ENCODE peak calls at places on chromosomes 4 and X, in four cellular contexts. One of them, this sample, is unnamed.

GRCh38 chr4:174592985-174593335 is 70.7 kb upstream of the HPGD start:
- DNase-seq in hepatocyte: peak; percentile 7
- DNase-seq in ovary: no peak
- DNase-seq in colonic mucosa: no peak
- DNase-seq in this sample: no peak

GRCh38 chr4:3313556-3314228 is 20.9 kb downstream of the RGS12 start:
- DNase-seq in hepatocyte: no peak
- DNase-seq in ovary: no peak
- DNase-seq in colonic mucosa: no peak
- DNase-seq in this sample: peak; percentile 43

GRCh38 chrX:49999048-49999447 is 76.7 kb downstream of the CLCN5 start:
- DNase-seq in colonic mucosa: no peak
- DNase-seq in hepatocyte: no peak
- DNase-seq in ovary: no peak
- DNase-seq in this sample: no peak

GRCh38 chr4:40844261-40844660 is 94.5 kb downstream of the NSUN7 start:
- DNase-seq in hepatocyte: no peak
- DNase-seq in colonic mucosa: no peak
- DNase-seq in ovary: no peak
- DNase-seq in this sample: no peak

GRCh38 chr4:54063224-54063623 is 1.2 kb downstream of the CHIC2 start:
- DNase-seq in hepatocyte: no peak
- DNase-seq in ovary: no peak
- DNase-seq in colonic mucosa: no peak
- DNase-seq in this sample: no peak

GRCh38 chrX:138484451-138484850 is 227.1 kb downstream of the FGF13 start:
- DNase-seq in ovary: no peak
- DNase-seq in hepatocyte: no peak
- DNase-seq in colonic mucosa: no peak
- DNase-seq in this sample: no peak

GRCh38 chrX:42530027-42530426 is 247.9 kb downstream of the PPP1R2C start:
- DNase-seq in ovary: no peak
- DNase-seq in colonic mucosa: no peak
- DNase-seq in hepatocyte: peak; percentile 38
- DNase-seq in this sample: no peak

GRCh38 chrX:56994375-56995270 is 718 bp downstream of the SPIN3 start:
- DNase-seq in hepatocyte: no peak
- DNase-seq in colonic mucosa: no peak
- DNase-seq in ovary: peak; percentile 36
- DNase-seq in this sample: no peak

GRCh38 chrX:37918703-37919102 is 71.3 kb upstream of the DYNLT3 start:
- DNase-seq in colonic mucosa: no peak
- DNase-seq in ovary: no peak
- DNase-seq in hepatocyte: no peak
- DNase-seq in this sample: no peak

GRCh38 chr4:56979674-56980073 is 978 bp downstream of the POLR2B start:
- DNase-seq in ovary: no peak
- DNase-seq in colonic mucosa: peak; percentile 40
- DNase-seq in hepatocyte: peak; percentile 48
- DNase-seq in this sample: no peak

GRCh38 chr4:113419631-113420030 is 341.9 kb downstream of the CAMK2D start:
- DNase-seq in hepatocyte: no peak
- DNase-seq in ovary: no peak
- DNase-seq in colonic mucosa: no peak
- DNase-seq in this sample: no peak

GRCh38 chrX:40780123-40780522 is 44.8 kb upstream of the MED14 start:
- DNase-seq in colonic mucosa: no peak
- DNase-seq in ovary: no peak
- DNase-seq in hepatocyte: no peak
- DNase-seq in this sample: no peak

GRCh38 chrX:129594781-129595180 is 54.7 kb downstream of the OCRL start:
- DNase-seq in hepatocyte: no peak
- DNase-seq in colonic mucosa: no peak
- DNase-seq in ovary: no peak
- DNase-seq in this sample: no peak

GRCh38 chr4:121873604-121874003 is 3.3 kb upstream of the BBS7 start:
- DNase-seq in colonic mucosa: no peak
- DNase-seq in ovary: no peak
- DNase-seq in hepatocyte: no peak
- DNase-seq in this sample: no peak

GRCh38 chr4:127776620-127777019 is 5.5 kb upstream of the HSPA4L start:
- DNase-seq in ovary: no peak
- DNase-seq in colonic mucosa: no peak
- DNase-seq in hepatocyte: no peak
- DNase-seq in this sample: no peak

GRCh38 chr4:125444166-125444565 is 129.4 kb downstream of the FAT4 start:
- DNase-seq in ovary: no peak
- DNase-seq in hepatocyte: no peak
- DNase-seq in colonic mucosa: no peak
- DNase-seq in this sample: no peak

GRCh38 chr4:7988437-7988836 is 48.8 kb upstream of the AFAP1 start:
- DNase-seq in hepatocyte: no peak
- DNase-seq in colonic mucosa: no peak
- DNase-seq in ovary: no peak
- DNase-seq in this sample: no peak

GRCh38 chr4:2401610-2401983 is 16.8 kb downstream of the ZFYVE28 start:
- DNase-seq in hepatocyte: no peak
- DNase-seq in ovary: no peak
- DNase-seq in colonic mucosa: no peak
- DNase-seq in this sample: no peak

GRCh38 chr4:156594619-156595018 is 377.0 kb downstream of the PDGFC start:
- DNase-seq in hepatocyte: peak; percentile 15
- DNase-seq in colonic mucosa: peak; percentile 36
- DNase-seq in ovary: no peak
- DNase-seq in this sample: no peak

GRCh38 chrX:44344194-44344593 is 722 bp upstream of the EFHC2 start:
- DNase-seq in hepatocyte: no peak
- DNase-seq in colonic mucosa: no peak
- DNase-seq in ovary: peak; percentile 41
- DNase-seq in this sample: peak; percentile 55

GRCh38 chrX:29617725-29618124 is 597.6 kb upstream of the MAGEB2 start:
- DNase-seq in hepatocyte: no peak
- DNase-seq in ovary: no peak
- DNase-seq in colonic mucosa: no peak
- DNase-seq in this sample: no peak

GRCh38 chr4:98341309-98341708 is 80.1 kb downstream of the RAP1GDS1 start:
- DNase-seq in ovary: no peak
- DNase-seq in colonic mucosa: no peak
- DNase-seq in hepatocyte: no peak
- DNase-seq in this sample: no peak

GRCh38 chr4:25477251-25477650 is 100.2 kb downstream of the ANAPC4 start:
- DNase-seq in colonic mucosa: no peak
- DNase-seq in hepatocyte: no peak
- DNase-seq in ovary: no peak
- DNase-seq in this sample: no peak

GRCh38 chr4:153467154-153467896 is 1.2 kb downstream of the TMEM131L start:
- DNase-seq in hepatocyte: peak; percentile 77
- DNase-seq in colonic mucosa: peak; percentile 90
- DNase-seq in ovary: peak; percentile 59
- DNase-seq in this sample: peak; percentile 91

GRCh38 chr4:86816463-86817107 is 32.6 kb downstream of the SLC10A6 start:
- DNase-seq in hepatocyte: peak; percentile 41
- DNase-seq in colonic mucosa: no peak
- DNase-seq in ovary: peak; percentile 66
- DNase-seq in this sample: no peak

GRCh38 chr4:98599617-98600016 is 58.8 kb downstream of the TSPAN5 start:
- DNase-seq in ovary: no peak
- DNase-seq in colonic mucosa: no peak
- DNase-seq in hepatocyte: no peak
- DNase-seq in this sample: no peak

GRCh38 chr4:89586864-89587263 is 250.1 kb downstream of the SNCA start:
- DNase-seq in hepatocyte: no peak
- DNase-seq in colonic mucosa: no peak
- DNase-seq in ovary: no peak
- DNase-seq in this sample: no peak

GRCh38 chr4:25172964-25173917 is 13.0 kb upstream of the SEPSECS start:
- DNase-seq in hepatocyte: peak; percentile 62
- DNase-seq in colonic mucosa: no peak
- DNase-seq in ovary: no peak
- DNase-seq in this sample: no peak

GRCh38 chrX:37455381-37455780 is 106.2 kb downstream of the PRRG1 start:
- DNase-seq in ovary: no peak
- DNase-seq in hepatocyte: no peak
- DNase-seq in colonic mucosa: no peak
- DNase-seq in this sample: no peak

GRCh38 chr4:41644915-41645295 is 103.6 kb downstream of the PHOX2B start:
- DNase-seq in ovary: no peak
- DNase-seq in hepatocyte: no peak
- DNase-seq in colonic mucosa: no peak
- DNase-seq in this sample: no peak

GRCh38 chrX:118228041-118228440 is 111.4 kb upstream of the KLHL13 start:
- DNase-seq in ovary: no peak
- DNase-seq in colonic mucosa: no peak
- DNase-seq in hepatocyte: no peak
- DNase-seq in this sample: no peak

GRCh38 chr4:139503622-139504166 is 49.8 kb downstream of the RAB33B start:
- DNase-seq in ovary: no peak
- DNase-seq in colonic mucosa: no peak
- DNase-seq in hepatocyte: no peak
- DNase-seq in this sample: no peak

GRCh38 chr4:73617256-73617655 is 3.0 kb downstream of the RASSF6 start:
- DNase-seq in hepatocyte: no peak
- DNase-seq in colonic mucosa: no peak
- DNase-seq in ovary: no peak
- DNase-seq in this sample: no peak

GRCh38 chrX:154040307-154040756 is 20.6 kb upstream of the IRAK1 start:
- DNase-seq in hepatocyte: peak; percentile 66
- DNase-seq in colonic mucosa: no peak
- DNase-seq in ovary: no peak
- DNase-seq in this sample: no peak

GRCh38 chrX:136115124-136115908 is 32.0 kb upstream of the FHL1 start:
- DNase-seq in colonic mucosa: no peak
- DNase-seq in ovary: no peak
- DNase-seq in hepatocyte: no peak
- DNase-seq in this sample: no peak

GRCh38 chrX:8728932-8729331 is 3.0 kb downstream of the ANOS1 start:
- DNase-seq in hepatocyte: no peak
- DNase-seq in colonic mucosa: no peak
- DNase-seq in ovary: no peak
- DNase-seq in this sample: peak; percentile 66

DNA sequence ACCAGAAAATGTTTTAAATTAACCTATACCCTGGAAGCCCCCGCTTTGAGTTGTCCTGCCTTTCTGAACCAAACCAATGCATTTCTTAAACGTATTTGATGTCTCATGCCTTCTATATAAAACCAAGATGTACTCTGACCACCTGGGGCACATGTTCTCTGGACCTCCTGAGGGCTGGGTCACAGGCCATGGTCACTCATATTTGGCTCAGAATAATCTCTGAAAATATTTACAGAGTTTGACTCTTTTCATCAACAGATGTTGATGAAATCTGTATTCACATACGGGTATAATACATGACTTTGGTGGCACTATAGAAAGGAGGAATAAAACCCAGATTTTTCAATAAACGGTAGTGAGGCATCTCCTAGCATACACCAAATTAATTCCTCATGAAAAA is 55.7 kb downstream of the STAP1 start:
- DNase-seq in ovary: no peak
- DNase-seq in hepatocyte: no peak
- DNase-seq in colonic mucosa: no peak
- DNase-seq in this sample: no peak
- H3K27ac ChIP-seq in ovary: no peak overlapping the region
- H3K27ac ChIP-seq in hepatocyte: no peak overlapping the region
- H3K27ac ChIP-seq in colonic mucosa: no peak overlapping the region
- H3K27ac ChIP-seq in this sample: no peak overlapping the region

GRCh38 chr4:169009281-169010124 is 552 bp downstream of the CBR4 start:
- DNase-seq in ovary: peak; percentile 80
- DNase-seq in colonic mucosa: peak; percentile 71
- DNase-seq in hepatocyte: peak; percentile 73
- DNase-seq in this sample: peak; percentile 86
- TF ChIP-seq CTCF in ovary: no peak
- TF ChIP-seq CTCF in colonic mucosa: no peak
- TF ChIP-seq CTCF in hepatocyte: peak; percentile 36
- TF ChIP-seq CTCF in this sample: no peak

GRCh38 chr4:116015062-116015461 is 901.6 kb upstream of the NDST4 start:
- DNase-seq in ovary: no peak
- DNase-seq in colonic mucosa: no peak
- DNase-seq in hepatocyte: no peak
- DNase-seq in this sample: no peak

GRCh38 chr4:116020141-116020722 is 906.8 kb upstream of the NDST4 start:
- DNase-seq in ovary: no peak
- DNase-seq in hepatocyte: no peak
- DNase-seq in colonic mucosa: no peak
- DNase-seq in this sample: no peak

GRCh38 chr4:116015549-116015948 is 902.1 kb upstream of the NDST4 start:
- DNase-seq in ovary: no peak
- DNase-seq in colonic mucosa: no peak
- DNase-seq in hepatocyte: no peak
- DNase-seq in this sample: no peak

GRCh38 chr4:116018831-116019230 is 905.4 kb upstream of the NDST4 start:
- DNase-seq in ovary: no peak
- DNase-seq in hepatocyte: no peak
- DNase-seq in colonic mucosa: no peak
- DNase-seq in this sample: no peak

GRCh38 chr4:116016201-116016600 is 902.8 kb upstream of the NDST4 start:
- DNase-seq in colonic mucosa: no peak
- DNase-seq in ovary: no peak
- DNase-seq in hepatocyte: no peak
- DNase-seq in this sample: no peak
- H3K9me3 ChIP-seq in colonic mucosa: peaks cover 4% of the 10 kb centered on the region
- H3K9me3 ChIP-seq in ovary: no peaks in the 10 kb centered on the region
- H3K9me3 ChIP-seq in hepatocyte: no peaks in the 10 kb centered on the region
- H3K9me3 ChIP-seq in this sample: peaks cover 21% of the 10 kb centered on the region

DNA sequence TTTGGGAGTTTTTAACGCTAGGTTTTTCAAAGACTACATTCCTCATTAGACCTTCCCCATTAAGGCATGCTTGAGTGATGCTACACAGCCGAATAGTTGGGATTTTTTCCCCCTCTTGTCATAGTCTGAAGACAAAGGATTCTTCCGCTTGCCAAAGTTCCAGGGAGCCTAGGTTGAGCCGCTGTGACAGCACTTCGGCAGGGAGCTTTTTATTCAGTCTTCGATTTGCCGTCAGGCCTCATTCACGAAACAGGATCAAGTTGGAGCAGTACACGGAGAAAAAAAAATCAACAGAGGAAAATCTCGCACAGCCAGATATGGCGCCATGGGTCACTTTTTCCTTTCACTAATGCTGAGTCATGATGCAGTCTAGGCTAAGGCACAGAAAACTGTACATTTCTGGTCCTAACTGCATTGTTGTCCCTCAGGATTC is 24.3 kb downstream of the SHROOM3 start:
- DNase-seq in ovary: no peak
- DNase-seq in hepatocyte: peak; percentile 30
- DNase-seq in colonic mucosa: no peak
- DNase-seq in this sample: no peak
- H3K27ac ChIP-seq in ovary: no peak overlapping the region
- H3K27ac ChIP-seq in hepatocyte: peak overlapping the region; percentile 62
- H3K27ac ChIP-seq in colonic mucosa: no peak overlapping the region
- H3K27ac ChIP-seq in this sample: peak overlapping the region; percentile 12

GRCh38 chrX:148322906-148323305 is 177.5 kb upstream of the AFF2 start:
- DNase-seq in colonic mucosa: no peak
- DNase-seq in ovary: no peak
- DNase-seq in hepatocyte: no peak
- DNase-seq in this sample: no peak
- TF ChIP-seq CTCF in colonic mucosa: no peak
- TF ChIP-seq CTCF in ovary: no peak
- TF ChIP-seq CTCF in hepatocyte: no peak
- TF ChIP-seq CTCF in this sample: no peak

GRCh38 chr4:135601351-135601750 is 1399.8 kb upstream of the PABPC4L start:
- DNase-seq in hepatocyte: no peak
- DNase-seq in ovary: no peak
- DNase-seq in colonic mucosa: no peak
- DNase-seq in this sample: no peak
- H3K9me3 ChIP-seq in hepatocyte: no peaks in the 10 kb centered on the region
- H3K9me3 ChIP-seq in ovary: no peaks in the 10 kb centered on the region
- H3K9me3 ChIP-seq in colonic mucosa: no peaks in the 10 kb centered on the region
- H3K9me3 ChIP-seq in this sample: peaks cover 7% of the 10 kb centered on the region